ENCODE peak calls at places on chromosome 18, in seven cellular contexts. Y, O, C, U, I, B and R are unnamed samples. For H3K4me1, the result is how much of the 10 kb centered on the place peaks cover.

GRCh38 chr18:65922103-65922502 is 171.3 kb downstream of the CDH7 start:
- DNase-seq in U (no peak), Y (no peak), B (no peak), O (no peak), I (no peak), C (no peak), R (no peak)

GRCh38 chr18:67417864-67418523 is 98.5 kb downstream of the DSEL start:
- DNase-seq in Y (no peak), O (no peak), B (no peak), U (no peak), I (no peak), C (no peak), R (no peak)

GRCh38 chr18:26327062-26327461 is 100.8 kb downstream of the TAF4B start:
- DNase-seq in I (no peak), B (no peak), O (no peak), U (no peak), C (no peak), Y (no peak), R (no peak)

GRCh38 chr18:11167778-11168177 is 18.4 kb upstream of the PIEZO2 start:
- DNase-seq in C (no peak), I (no peak), O (no peak), B (no peak), Y (no peak), U (no peak), R (no peak)

GRCh38 chr18:45464619-45465018 is 150.7 kb upstream of the SLC14A2 start:
- DNase-seq in O (peak), Y (no peak), I (no peak), C (no peak), U (no peak), B (no peak), R (no peak)

GRCh38 chr18:6058941-6059340 is 163.6 kb upstream of the TMEM200C start:
- DNase-seq in U (no peak), B (no peak), C (peak), O (peak), I (no peak), Y (no peak), R (no peak)

GRCh38 chr18:32358075-32358474 is 112.6 kb downstream of the GAREM1 start:
- DNase-seq in U (no peak), B (no peak), Y (no peak), O (no peak), I (peak), C (no peak), R (no peak)

GRCh38 chr18:31225668-31226067 is 63.0 kb upstream of the DSC1 start:
- DNase-seq in I (peak), C (peak), B (no peak), Y (no peak), U (no peak), O (peak), R (no peak)

GRCh38 chr18:32298289-32298688 is 108.5 kb downstream of the MEP1B start:
- DNase-seq in I (no peak), U (no peak), B (no peak), O (no peak), Y (no peak), C (no peak), R (no peak)

GRCh38 chr18:42839408-42839807 is 276.1 kb downstream of the RIT2 start:
- DNase-seq in O (no peak), I (no peak), B (no peak), Y (no peak), U (no peak), C (no peak), R (no peak)

GRCh38 chr18:75478996-75479870 is 51.7 kb upstream of the SMIM21 start:
- DNase-seq in I (peak), U (no peak), O (no peak), B (no peak), C (peak), Y (peak), R (no peak)

GRCh38 chr18:13629841-13630747 is 96.3 kb downstream of the FAM210A start:
- DNase-seq in Y (no peak), O (no peak), U (peak), I (peak), C (peak), B (no peak), R (peak)

GRCh38 chr18:29041976-29042375 is 865.0 kb upstream of the CDH2 start:
- DNase-seq in O (no peak), I (no peak), Y (no peak), U (no peak), B (no peak), C (no peak), R (no peak)

GRCh38 chr18:26804474-26804873 is 61.0 kb downstream of the AQP4 start:
- DNase-seq in U (no peak), Y (no peak), B (no peak), C (peak), O (no peak), I (no peak), R (no peak)

GRCh38 chr18:51575171-51575570 is 377.7 kb upstream of the MEX3C start:
- DNase-seq in B (no peak), I (no peak), Y (no peak), C (no peak), O (no peak), U (no peak), R (no peak)

GRCh38 chr18:215448-216010 is 52.3 kb downstream of the THOC1 start:
- DNase-seq in C (no peak), U (no peak), O (no peak), Y (no peak), I (no peak), B (no peak), R (no peak)

GRCh38 chr18:51447351-51447896 is 249.9 kb upstream of the MEX3C start:
- DNase-seq in Y (no peak), O (peak), I (no peak), U (no peak), C (no peak), B (no peak), R (no peak)

GRCh38 chr18:58213931-58214431 is 170.0 kb downstream of the NEDD4L start:
- DNase-seq in B (no peak), C (no peak), U (no peak), O (no peak), I (no peak), Y (no peak), R (no peak)

GRCh38 chr18:5546660-5547059 is 2.9 kb upstream of the EPB41L3 start:
- DNase-seq in B (no peak), Y (no peak), O (no peak), C (peak), U (peak), I (peak), R (no peak)

GRCh38 chr18:63286926-63287325 is 32.6 kb downstream of the BCL2 start:
- DNase-seq in B (no peak), O (no peak), C (no peak), I (peak), U (no peak), Y (no peak), R (no peak)

GRCh38 chr18:63284861-63285260 is 34.7 kb downstream of the BCL2 start:
- DNase-seq in U (no peak), I (peak), O (no peak), C (no peak), B (peak), Y (no peak), R (no peak)

GRCh38 chr18:63285332-63285731 is 34.2 kb downstream of the BCL2 start:
- DNase-seq in C (no peak), O (no peak), I (peak), B (peak), U (no peak), Y (no peak), R (no peak)

GRCh38 chr18:63284173-63284765 is 35.3 kb downstream of the BCL2 start:
- DNase-seq in B (no peak), C (no peak), U (no peak), Y (no peak), O (no peak), I (peak), R (no peak)

DNA sequence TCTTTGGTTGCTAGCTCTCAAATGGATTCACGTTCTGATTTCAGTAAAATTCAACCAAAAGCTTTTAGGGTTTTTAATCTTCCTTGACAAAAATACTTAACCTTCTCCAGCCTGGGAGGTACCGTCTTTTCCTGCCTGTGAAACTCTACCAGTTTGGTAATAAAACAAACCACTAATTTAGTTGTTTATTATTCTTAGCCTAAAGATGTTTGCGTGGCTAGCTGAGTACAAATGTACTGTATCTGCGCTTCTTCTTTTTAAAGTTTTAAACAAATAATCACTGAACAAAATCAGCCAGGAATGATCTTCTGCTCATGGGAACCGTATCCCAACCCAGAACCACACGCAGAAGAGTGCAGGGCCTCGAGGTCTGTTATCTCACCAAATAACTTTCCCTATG is 36.3 kb downstream of the BCL2 start:
- DNase-seq in B (no peak), O (no peak), U (no peak), C (no peak), I (no peak), Y (no peak), R (no peak)
- H3K4me1 ChIP-seq in B (half or more), O (under half), U (under half), C (under half), I (half or more), Y (under half), R (under half)

DNA sequence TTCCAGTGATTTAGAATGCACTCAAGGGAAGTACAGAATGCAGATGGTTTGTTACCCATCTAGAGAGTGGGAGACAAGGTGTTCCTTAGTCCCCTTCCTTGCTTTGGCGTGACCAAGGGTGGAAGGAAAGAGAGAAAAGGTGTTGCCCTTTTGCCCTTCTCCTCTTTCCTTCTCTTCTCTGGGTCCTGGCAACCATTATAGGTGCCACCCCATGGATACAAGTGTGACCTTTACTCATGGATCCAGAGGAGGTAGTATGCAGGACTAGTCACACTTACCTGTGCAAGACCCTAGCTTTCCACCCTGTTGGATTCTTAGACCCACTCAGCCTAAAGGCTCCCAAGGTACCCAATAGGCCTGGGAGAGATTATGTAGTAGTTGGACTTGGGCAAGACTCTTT is 11.6 kb upstream of the RBFA start:
- DNase-seq in O (no peak), I (peak), U (no peak), B (no peak), Y (no peak), C (peak), R (no peak)
- H3K4me3 ChIP-seq in O (no peak), I (no peak), U (no peak), B (no peak), Y (no peak), C (no peak), R (no peak)

DNA sequence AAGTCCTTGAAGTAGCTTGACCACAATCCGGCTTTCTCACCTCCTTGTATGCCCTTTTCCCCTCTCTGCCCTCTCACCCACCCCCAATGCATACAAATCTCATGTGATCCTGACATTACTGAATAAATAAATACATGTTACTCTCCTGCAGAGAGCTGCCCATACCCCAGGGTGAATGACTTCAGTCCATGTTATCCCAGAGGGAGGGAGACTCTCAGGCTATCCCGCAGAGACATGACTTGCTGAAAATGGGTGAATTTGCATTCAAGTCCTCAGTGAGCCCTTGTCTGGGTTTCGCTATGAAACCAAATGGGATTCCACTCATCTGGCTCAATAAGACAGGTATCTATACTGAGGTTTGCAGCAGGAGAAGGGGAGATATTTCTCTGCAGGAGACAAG is 168.5 kb downstream of the FHOD3 start:
- DNase-seq in B (no peak), Y (no peak), O (no peak), C (no peak), I (peak), U (no peak), R (no peak)
- H3K4me1 ChIP-seq in B (under half), Y (under half), O (under half), C (under half), I (under half), U (under half), R (under half)

GRCh38 chr18:36711813-36712444 is 116.9 kb downstream of the TPGS2 start:
- DNase-seq in U (peak), B (no peak), C (no peak), O (peak), I (no peak), Y (no peak), R (no peak)

GRCh38 chr18:36719630-36720029 is 109.2 kb downstream of the TPGS2 start:
- DNase-seq in Y (no peak), I (no peak), B (no peak), C (no peak), O (no peak), U (no peak), R (no peak)

GRCh38 chr18:36718705-36719328 is 110.0 kb downstream of the TPGS2 start:
- DNase-seq in I (no peak), U (no peak), C (no peak), Y (no peak), O (no peak), B (no peak), R (no peak)

GRCh38 chr18:36714476-36714875 is 114.3 kb downstream of the TPGS2 start:
- DNase-seq in O (no peak), I (no peak), U (no peak), B (no peak), C (no peak), Y (no peak), R (no peak)

DNA sequence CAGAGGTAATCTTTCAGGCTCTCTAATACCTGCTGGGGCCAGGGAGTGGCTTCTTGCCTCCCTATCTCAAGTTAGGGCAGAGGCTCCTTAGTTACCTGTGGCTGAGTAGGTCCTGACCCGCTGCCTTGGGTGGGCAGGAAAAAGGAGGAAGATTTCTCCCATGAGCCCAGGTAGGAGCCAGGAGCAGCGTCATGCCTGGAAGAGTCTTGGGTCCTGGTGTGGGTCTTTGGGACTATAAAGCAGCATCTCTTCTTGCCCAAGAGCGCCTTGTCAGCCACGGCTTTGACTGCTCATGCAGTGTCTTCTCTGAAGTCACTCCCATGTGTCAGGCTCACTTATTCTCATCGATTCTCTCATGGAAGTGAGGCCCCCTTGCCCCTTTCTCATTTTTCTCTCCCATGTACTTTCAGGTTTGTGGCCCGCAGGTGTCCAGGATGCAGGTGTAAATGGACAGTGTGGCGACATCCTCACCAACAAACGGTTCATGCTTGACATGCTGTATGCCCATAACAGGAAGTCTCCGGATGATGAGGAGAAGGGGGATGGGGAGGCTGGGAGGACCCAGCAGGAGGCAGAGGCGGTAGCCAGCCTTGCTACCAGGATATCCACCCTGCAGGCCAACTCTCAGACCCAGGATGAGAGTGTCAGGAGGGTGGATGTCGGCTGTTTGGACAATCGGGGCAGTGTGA is 111.2 kb downstream of the TPGS2 start:
- DNase-seq in Y (no peak), I (no peak), U (no peak), O (no peak), B (no peak), C (no peak), R (no peak)
- H3K4me3 ChIP-seq in Y (no peak), I (no peak), U (no peak), O (no peak), B (no peak), C (no peak), R (no peak)

GRCh38 chr18:36629836-36630235 is 199.0 kb downstream of the TPGS2 start:
- DNase-seq in B (no peak), C (no peak), U (no peak), O (no peak), I (no peak), Y (no peak), R (no peak)

GRCh38 chr18:36627616-36628015 is 201.2 kb downstream of the TPGS2 start:
- DNase-seq in O (no peak), C (no peak), Y (no peak), I (no peak), B (no peak), U (no peak), R (no peak)

GRCh38 chr18:36629095-36629604 is 199.7 kb downstream of the TPGS2 start:
- DNase-seq in C (no peak), U (no peak), O (no peak), Y (no peak), B (no peak), I (no peak), R (no peak)

GRCh38 chr18:36630917-36631316 is 197.9 kb downstream of the TPGS2 start:
- DNase-seq in C (no peak), I (no peak), U (no peak), B (no peak), O (peak), Y (no peak), R (no peak)

GRCh38 chr18:36628435-36629094 is 200.2 kb downstream of the TPGS2 start:
- DNase-seq in B (no peak), Y (no peak), U (no peak), O (no peak), I (no peak), C (no peak), R (no peak)
- H3K4me1 ChIP-seq in B (under half), Y (under half), U (under half), O (under half), I (under half), C (under half), R (under half)

DNA sequence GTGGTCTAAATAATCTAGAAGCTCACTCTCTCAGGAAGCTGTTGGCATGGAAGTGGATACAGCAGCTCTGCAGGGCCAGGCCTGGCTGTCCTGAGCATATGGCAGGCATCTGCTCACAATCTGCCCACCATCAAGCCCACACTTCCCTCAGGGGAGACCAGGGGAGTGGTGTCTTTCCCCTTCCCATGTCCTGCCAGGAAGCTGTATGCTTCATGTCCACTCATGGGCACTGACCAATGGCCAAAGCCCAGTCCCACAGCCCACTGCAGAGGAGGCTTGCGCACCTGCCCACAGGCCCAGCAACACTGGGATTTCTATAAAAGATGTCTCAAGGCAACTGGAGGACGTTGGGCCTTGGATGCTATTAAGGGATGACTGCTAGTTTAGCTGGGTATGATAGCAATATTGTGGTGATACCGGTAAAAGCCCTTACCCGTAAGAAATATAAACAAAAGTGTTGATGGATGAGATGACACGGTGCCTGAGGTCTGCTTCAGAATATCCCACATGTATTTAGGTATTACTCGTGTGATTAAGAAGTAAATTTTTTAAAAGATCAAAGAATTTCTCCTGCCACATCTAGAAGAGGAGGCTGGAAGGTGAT is 106.7 kb upstream of the CTDP1 start:
- DNase-seq in U (no peak), B (peak), O (no peak), C (no peak), I (no peak), Y (no peak), R (no peak)
- H3K4me3 ChIP-seq in U (no peak), B (no peak), O (no peak), C (no peak), I (no peak), Y (no peak), R (no peak)

GRCh38 chr18:48782381-48782841 is 168.4 kb downstream of the SMAD7 start:
- DNase-seq in I (no peak), C (no peak), Y (no peak), B (no peak), U (peak), O (peak), R (no peak)
- H3K4me1 ChIP-seq in I (under half), C (under half), Y (under half), B (under half), U (half or more), O (under half), R (under half)

GRCh38 chr18:62838475-62839098 is 123.2 kb downstream of the PHLPP1 start:
- DNase-seq in C (no peak), O (no peak), U (no peak), B (no peak), Y (no peak), I (peak), R (no peak)
- H3K4me3 ChIP-seq in C (no peak), O (no peak), U (no peak), B (no peak), Y (no peak), I (peak), R (no peak)